ENCODE peak calls at places on chromosome 11, in six cellular contexts. H is breast epithelium, K is tibial artery, X is psoas muscle, Y is fibroblast of lung, P is AG10803. Q is an unnamed sample.

GRCh38 chr11:9868641-9869040 is 204.8 kb downstream of the SWAP70 start:
- DNase-seq in P (no peak), K (no peak), X (no peak), H (no peak), Y (no peak), Q (no peak)

GRCh38 chr11:97729546-97730272 is 1291.0 kb upstream of the CNTN5 start:
- DNase-seq in H (no peak), Y (peak; percentile 65), X (no peak), P (no peak), K (no peak), Q (no peak)

GRCh38 chr11:61587541-61587941 is 6.7 kb upstream of the SYT7 start:
- DNase-seq in H (peak; percentile 45), P (peak; percentile 34), K (no peak), Y (no peak), X (peak; percentile 67), Q (no peak)

GRCh38 chr11:124329787-124330478 is 9.9 kb upstream of the OR8D2 start:
- DNase-seq in X (no peak), P (peak; percentile 10), Y (peak; percentile 39), H (no peak), K (no peak), Q (no peak)

GRCh38 chr11:36638586-36638985 is 40.5 kb upstream of the RAG2 start:
- DNase-seq in K (no peak), Y (no peak), X (no peak), P (no peak), H (no peak), Q (no peak)

GRCh38 chr11:57596266-57596885 is 1.1 kb upstream of the SERPING1 start:
- DNase-seq in X (no peak), P (no peak), Y (no peak), H (no peak), K (peak; percentile 39), Q (no peak)

GRCh38 chr11:47524200-47524874 is 28.6 kb downstream of the CELF1 start:
- DNase-seq in Y (no peak), X (no peak), P (no peak), H (no peak), K (peak; percentile 79), Q (no peak)

GRCh38 chr11:80593981-80594380 is 1153.2 kb upstream of the TENM4 start:
- DNase-seq in H (no peak), Y (peak; percentile 31), P (peak; percentile 11), X (no peak), K (no peak), Q (no peak)

GRCh38 chr11:832529-833113 is at the start of gene CD151:
- DNase-seq in Y (no peak), P (peak; percentile 50), K (no peak), H (no peak), X (no peak), Q (no peak)

GRCh38 chr11:123301696-123302400 is 106.8 kb upstream of the CLMP start:
- DNase-seq in H (no peak), P (peak; percentile 25), K (no peak), Y (no peak), X (peak; percentile 55), Q (no peak)

GRCh38 chr11:131851951-131852350 is 481.5 kb downstream of the NTM start:
- DNase-seq in H (no peak), X (no peak), K (no peak), Y (no peak), P (no peak), Q (no peak)

GRCh38 chr11:122235615-122236014 is 119.6 kb upstream of the BLID start:
- DNase-seq in H (no peak), K (no peak), P (peak; percentile 98), X (peak; percentile 57), Y (peak; percentile 99), Q (peak; percentile 84)

GRCh38 chr11:107457205-107457557 is 444 bp downstream of the CWF19L2 start:
- DNase-seq in K (no peak), Y (no peak), P (no peak), X (no peak), H (no peak), Q (no peak)

GRCh38 chr11:72144807-72145565 is 9.5 kb downstream of the FOLR3 start:
- DNase-seq in X (no peak), Y (peak; percentile 38), K (no peak), H (peak; percentile 35), P (peak; percentile 92), Q (peak; percentile 2)

DNA sequence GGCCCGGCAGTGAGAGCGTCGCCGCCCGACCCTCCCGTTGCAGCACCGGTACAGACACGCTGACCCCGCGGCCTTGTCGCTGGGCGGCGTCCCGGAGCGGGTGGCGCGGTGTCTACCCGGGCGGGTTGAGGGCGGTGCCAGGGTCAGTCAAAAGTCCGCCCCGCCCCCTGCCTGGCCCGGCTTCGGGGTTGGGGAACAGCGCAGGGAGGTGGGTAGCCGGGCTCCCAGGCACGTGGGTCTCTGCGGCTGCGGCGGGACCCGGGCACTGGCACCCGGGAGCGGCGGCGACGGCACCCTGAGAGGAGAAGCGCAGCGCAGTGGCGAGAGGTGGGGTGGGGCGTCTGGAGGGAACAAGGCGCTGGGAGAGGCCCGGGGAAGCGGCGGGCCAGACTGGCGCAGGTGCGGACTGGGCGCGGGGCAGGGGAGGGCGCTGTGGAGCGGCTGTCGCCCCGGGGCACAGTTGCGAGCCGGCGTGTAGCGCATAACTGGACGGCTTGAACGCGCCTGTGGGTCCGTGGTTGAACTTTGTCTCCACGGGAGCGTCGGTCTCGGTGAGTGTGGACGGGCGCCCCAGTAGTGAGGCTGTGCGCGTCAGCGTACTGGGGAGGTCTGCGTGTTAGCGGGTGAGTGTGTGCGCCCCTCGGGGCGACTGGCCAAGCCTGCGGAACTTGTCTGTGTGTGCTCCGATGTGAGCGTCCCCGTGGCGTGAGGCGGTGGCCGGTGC is at the start of gene P2RY2:
- DNase-seq in H (peak; percentile 53), X (peak; percentile 91), Y (no peak), K (peak; percentile 87), P (peak; percentile 16), Q (no peak)
- H3K4me3 ChIP-seq in H (peak within 1 kb of the TSS; percentile 56), X (peak within 1 kb of the TSS; percentile 82), Y (peak within 1 kb of the TSS; percentile 23), K (peak within 1 kb of the TSS; percentile 60), P (peak within 1 kb of the TSS; percentile 42), Q (peak within 1 kb of the TSS; percentile 34)

GRCh38 chr11:133134561-133135173 is 397.6 kb downstream of the OPCML start:
- DNase-seq in K (no peak), H (peak; percentile 32), P (peak; percentile 40), X (peak; percentile 32), Y (peak; percentile 12), Q (no peak)
- TF ChIP-seq CTCF in K (peak; percentile 49), H (peak; percentile 60), P (peak; percentile 72), X (peak; percentile 68), Y (peak; percentile 43), Q (peak; percentile 50)

GRCh38 chr11:64062185-64063039 is 26.7 kb downstream of the FLRT1 start:
- DNase-seq in P (no peak), H (no peak), Y (no peak), K (no peak), X (no peak), Q (no peak)

GRCh38 chr11:64060861-64061444 is 25.2 kb downstream of the FLRT1 start:
- DNase-seq in K (no peak), Y (peak; percentile 3), P (peak; percentile 24), H (no peak), X (peak; percentile 60), Q (no peak)

GRCh38 chr11:64058494-64058893 is 22.8 kb downstream of the FLRT1 start:
- DNase-seq in P (no peak), X (no peak), Y (no peak), H (no peak), K (no peak), Q (no peak)

GRCh38 chr11:64059339-64060176 is 23.8 kb downstream of the FLRT1 start:
- DNase-seq in Y (no peak), X (no peak), K (no peak), H (no peak), P (no peak), Q (no peak)

DNA sequence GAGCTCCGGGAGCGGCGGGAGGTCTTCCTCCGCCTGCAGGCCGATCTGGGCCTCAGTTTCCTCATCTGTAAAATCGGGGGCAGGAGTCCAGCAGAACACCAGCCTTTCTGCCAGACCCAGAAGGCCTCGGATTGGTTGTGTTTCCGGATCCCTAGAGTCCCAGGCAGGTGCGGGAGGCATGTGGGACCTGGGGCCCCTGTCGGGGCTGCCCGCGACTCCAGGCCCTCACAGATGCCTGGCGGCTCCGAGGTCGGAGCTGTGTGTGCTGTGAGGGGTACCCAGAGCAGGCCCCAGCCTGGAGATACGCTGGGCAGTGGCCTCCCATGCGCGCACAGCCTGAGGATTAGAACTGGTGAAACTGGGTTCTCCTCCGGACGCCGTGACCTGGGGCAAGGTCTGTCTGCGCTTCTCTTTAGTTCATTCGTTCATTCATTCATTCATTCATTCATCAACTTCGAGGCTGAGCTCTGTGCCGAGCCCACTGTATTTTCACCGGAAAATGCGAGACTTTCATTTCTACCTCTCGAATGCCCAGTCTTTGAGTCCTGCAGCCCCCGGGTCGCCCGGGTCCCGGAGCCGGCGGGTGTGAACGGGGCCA is 24.6 kb downstream of the FLRT1 start:
- DNase-seq in Y (no peak), X (no peak), K (no peak), H (no peak), P (no peak), Q (no peak)
- H3K4me3 ChIP-seq in Y (peak overlapping the region; percentile 6), X (peak overlapping the region; percentile 52), K (peak overlapping the region; percentile 34), H (peak overlapping the region; percentile 21), P (peak overlapping the region; percentile 60), Q (no peak overlapping the region)

GRCh38 chr11:33830903-33831648 is 56.8 kb upstream of the FBXO3 start:
- DNase-seq in K (no peak), P (no peak), X (no peak), Y (no peak), H (no peak), Q (no peak)

GRCh38 chr11:33829430-33830141 is 55.3 kb upstream of the FBXO3 start:
- DNase-seq in P (peak; percentile 72), K (no peak), X (peak; percentile 40), H (peak; percentile 32), Y (peak; percentile 83), Q (peak; percentile 38)

GRCh38 chr11:33832676-33833075 is 58.4 kb upstream of the FBXO3 start:
- DNase-seq in H (no peak), Y (no peak), X (no peak), P (no peak), K (no peak), Q (no peak)

GRCh38 chr11:33835143-33835878 is 56.6 kb downstream of the LMO2 start:
- DNase-seq in X (no peak), H (no peak), P (peak; percentile 82), K (no peak), Y (peak; percentile 75), Q (no peak)
- TF ChIP-seq CTCF in X (no peak), H (peak; percentile 21), P (peak; percentile 54), K (no peak), Y (no peak), Q (peak; percentile 19)

GRCh38 chr11:13962562-13963168 is at the start of gene SPON1:
- DNase-seq in P (no peak), X (peak; percentile 20), Y (peak; percentile 49), K (no peak), H (no peak), Q (no peak)

GRCh38 chr11:13963169-13963948 is 836 bp downstream of the SPON1 start:
- DNase-seq in K (peak; percentile 66), H (no peak), P (no peak), Y (peak; percentile 39), X (peak; percentile 25), Q (no peak)

GRCh38 chr11:13964771-13965074 is 2.2 kb downstream of the SPON1 start:
- DNase-seq in X (no peak), H (no peak), Y (no peak), K (no peak), P (no peak), Q (no peak)

GRCh38 chr11:13965337-13965736 is 2.8 kb downstream of the SPON1 start:
- DNase-seq in P (no peak), Y (no peak), H (no peak), K (no peak), X (no peak), Q (no peak)

GRCh38 chr11:13963949-13964770 is 1.6 kb downstream of the SPON1 start:
- DNase-seq in X (no peak), K (peak; percentile 67), P (no peak), Y (no peak), H (no peak), Q (no peak)
- H3K4me3 ChIP-seq in X (peak overlapping the region; percentile 50), K (peak overlapping the region; percentile 46), P (no peak overlapping the region), Y (peak overlapping the region; percentile 21), H (peak overlapping the region; percentile 57), Q (no peak overlapping the region)

Q was measured in HFF-Myc.